ENCODE peak calls at places on chromosomes 12 and 14, in nine cellular contexts. One of them, this sample, is unnamed.

GRCh38 chr14:32513571-32514009 is 184.5 kb downstream of the AKAP6 start:
- DNase-seq in NCI-H1105: no peak
- DNase-seq in tibial artery: no peak
- DNase-seq in GM10248: no peak
- DNase-seq in SW480: peak
- DNase-seq in NCI-H2081: no peak
- DNase-seq in GM20000: no peak
- DNase-seq in SK-MEL-5: peak
- DNase-seq in thoracic aorta: no peak
- DNase-seq in this sample: peak

GRCh38 chr12:116196752-116197718 is 80.5 kb downstream of the MED13L start:
- DNase-seq in NCI-H2081: no peak
- DNase-seq in tibial artery: no peak
- DNase-seq in GM20000: no peak
- DNase-seq in thoracic aorta: no peak
- DNase-seq in NCI-H1105: no peak
- DNase-seq in GM10248: no peak
- DNase-seq in SK-MEL-5: no peak
- DNase-seq in SW480: no peak
- DNase-seq in this sample: no peak

GRCh38 chr12:71214511-71215285 is 56.9 kb upstream of the TSPAN8 start:
- DNase-seq in GM10248: no peak
- DNase-seq in SK-MEL-5: no peak
- DNase-seq in GM20000: no peak
- DNase-seq in NCI-H2081: no peak
- DNase-seq in SW480: no peak
- DNase-seq in tibial artery: no peak
- DNase-seq in thoracic aorta: no peak
- DNase-seq in NCI-H1105: no peak
- DNase-seq in this sample: peak

GRCh38 chr14:50926851-50927386 is 17.4 kb downstream of the PYGL start:
- DNase-seq in GM10248: no peak
- DNase-seq in thoracic aorta: no peak
- DNase-seq in GM20000: no peak
- DNase-seq in SK-MEL-5: no peak
- DNase-seq in tibial artery: no peak
- DNase-seq in NCI-H1105: no peak
- DNase-seq in NCI-H2081: no peak
- DNase-seq in SW480: no peak
- DNase-seq in this sample: no peak

GRCh38 chr12:1473418-1473817 is 121.0 kb downstream of the FBXL14 start:
- DNase-seq in SK-MEL-5: no peak
- DNase-seq in GM20000: no peak
- DNase-seq in NCI-H2081: no peak
- DNase-seq in thoracic aorta: no peak
- DNase-seq in NCI-H1105: no peak
- DNase-seq in tibial artery: no peak
- DNase-seq in GM10248: no peak
- DNase-seq in SW480: peak
- DNase-seq in this sample: peak

GRCh38 chr12:50620050-50620974 is 115.5 kb downstream of the DIP2B start:
- DNase-seq in SK-MEL-5: peak
- DNase-seq in tibial artery: no peak
- DNase-seq in NCI-H1105: no peak
- DNase-seq in GM10248: no peak
- DNase-seq in GM20000: no peak
- DNase-seq in thoracic aorta: no peak
- DNase-seq in NCI-H2081: no peak
- DNase-seq in SW480: no peak
- DNase-seq in this sample: peak

GRCh38 chr12:30427555-30427954 is 268.1 kb downstream of the IPO8 start:
- DNase-seq in NCI-H2081: no peak
- DNase-seq in SW480: no peak
- DNase-seq in GM10248: no peak
- DNase-seq in GM20000: no peak
- DNase-seq in tibial artery: no peak
- DNase-seq in thoracic aorta: no peak
- DNase-seq in NCI-H1105: no peak
- DNase-seq in SK-MEL-5: no peak
- DNase-seq in this sample: no peak

GRCh38 chr14:69997849-69998248 is 118.6 kb downstream of the SMOC1 start:
- DNase-seq in SK-MEL-5: no peak
- DNase-seq in NCI-H1105: no peak
- DNase-seq in GM20000: no peak
- DNase-seq in GM10248: no peak
- DNase-seq in tibial artery: peak
- DNase-seq in thoracic aorta: no peak
- DNase-seq in SW480: no peak
- DNase-seq in NCI-H2081: peak
- DNase-seq in this sample: no peak

GRCh38 chr12:4002601-4003000 is 129.4 kb upstream of the PARP11 start:
- DNase-seq in GM20000: no peak
- DNase-seq in NCI-H2081: no peak
- DNase-seq in GM10248: no peak
- DNase-seq in NCI-H1105: no peak
- DNase-seq in thoracic aorta: no peak
- DNase-seq in SW480: no peak
- DNase-seq in tibial artery: no peak
- DNase-seq in SK-MEL-5: no peak
- DNase-seq in this sample: no peak

GRCh38 chr12:65907465-65907864 is 83.2 kb downstream of the HMGA2 start:
- DNase-seq in thoracic aorta: no peak
- DNase-seq in tibial artery: no peak
- DNase-seq in GM10248: no peak
- DNase-seq in NCI-H2081: no peak
- DNase-seq in SK-MEL-5: no peak
- DNase-seq in SW480: no peak
- DNase-seq in GM20000: no peak
- DNase-seq in NCI-H1105: no peak
- DNase-seq in this sample: no peak

GRCh38 chr14:99497341-99497740 is 16.1 kb downstream of the CCNK start:
- DNase-seq in GM10248: no peak
- DNase-seq in GM20000: no peak
- DNase-seq in tibial artery: no peak
- DNase-seq in thoracic aorta: no peak
- DNase-seq in NCI-H1105: no peak
- DNase-seq in SK-MEL-5: no peak
- DNase-seq in NCI-H2081: no peak
- DNase-seq in SW480: no peak
- DNase-seq in this sample: no peak

GRCh38 chr12:9760699-9761406 is at the start of gene CD69:
- DNase-seq in SW480: no peak
- DNase-seq in NCI-H1105: no peak
- DNase-seq in NCI-H2081: no peak
- DNase-seq in GM10248: peak
- DNase-seq in GM20000: peak
- DNase-seq in SK-MEL-5: no peak
- DNase-seq in thoracic aorta: no peak
- DNase-seq in tibial artery: no peak
- DNase-seq in this sample: no peak

GRCh38 chr12:59596232-59597143 is 659 bp downstream of the SLC16A7 start:
- DNase-seq in thoracic aorta: peak
- DNase-seq in tibial artery: peak
- DNase-seq in NCI-H1105: peak
- DNase-seq in GM20000: peak
- DNase-seq in NCI-H2081: peak
- DNase-seq in GM10248: peak
- DNase-seq in SW480: peak
- DNase-seq in SK-MEL-5: peak
- DNase-seq in this sample: peak

GRCh38 chr12:131603106-131604033 is 107.5 kb upstream of the SFSWAP start:
- DNase-seq in thoracic aorta: no peak
- DNase-seq in NCI-H1105: no peak
- DNase-seq in SK-MEL-5: no peak
- DNase-seq in GM10248: no peak
- DNase-seq in tibial artery: no peak
- DNase-seq in GM20000: no peak
- DNase-seq in SW480: no peak
- DNase-seq in NCI-H2081: no peak
- DNase-seq in this sample: no peak

GRCh38 chr14:76863724-76864407 is 37.7 kb downstream of the LRRC74A start:
- DNase-seq in thoracic aorta: no peak
- DNase-seq in GM10248: peak
- DNase-seq in SK-MEL-5: no peak
- DNase-seq in SW480: peak
- DNase-seq in NCI-H2081: peak
- DNase-seq in tibial artery: peak
- DNase-seq in GM20000: peak
- DNase-seq in NCI-H1105: no peak
- DNase-seq in this sample: no peak

GRCh38 chr12:77226398-77226797 is 161.0 kb upstream of the E2F7 start:
- DNase-seq in SK-MEL-5: no peak
- DNase-seq in NCI-H1105: no peak
- DNase-seq in thoracic aorta: no peak
- DNase-seq in tibial artery: no peak
- DNase-seq in GM20000: no peak
- DNase-seq in GM10248: no peak
- DNase-seq in NCI-H2081: no peak
- DNase-seq in SW480: no peak
- DNase-seq in this sample: no peak

GRCh38 chr12:111170559-111170958 is 198.3 kb downstream of the PHETA1 start:
- DNase-seq in NCI-H2081: no peak
- DNase-seq in SK-MEL-5: no peak
- DNase-seq in SW480: no peak
- DNase-seq in thoracic aorta: no peak
- DNase-seq in tibial artery: no peak
- DNase-seq in NCI-H1105: no peak
- DNase-seq in GM10248: no peak
- DNase-seq in GM20000: no peak
- DNase-seq in this sample: no peak

GRCh38 chr14:72060460-72060859 is 128.2 kb downstream of the RGS6 start:
- DNase-seq in thoracic aorta: no peak
- DNase-seq in tibial artery: no peak
- DNase-seq in GM10248: no peak
- DNase-seq in GM20000: no peak
- DNase-seq in NCI-H2081: no peak
- DNase-seq in NCI-H1105: peak
- DNase-seq in SW480: no peak
- DNase-seq in SK-MEL-5: no peak
- DNase-seq in this sample: no peak

GRCh38 chr12:57771271-57771872 is 533 bp downstream of the METTL1 start:
- DNase-seq in GM20000: peak
- DNase-seq in NCI-H2081: peak
- DNase-seq in tibial artery: peak
- DNase-seq in SW480: peak
- DNase-seq in GM10248: peak
- DNase-seq in NCI-H1105: peak
- DNase-seq in SK-MEL-5: peak
- DNase-seq in thoracic aorta: peak
- DNase-seq in this sample: peak

GRCh38 chr12:108622425-108622824 is 11.3 kb downstream of the SELPLG start:
- DNase-seq in SK-MEL-5: no peak
- DNase-seq in NCI-H2081: peak
- DNase-seq in tibial artery: peak
- DNase-seq in GM10248: peak
- DNase-seq in GM20000: no peak
- DNase-seq in SW480: no peak
- DNase-seq in NCI-H1105: no peak
- DNase-seq in thoracic aorta: no peak
- DNase-seq in this sample: peak

GRCh38 chr14:54589076-54589475 is 22.1 kb downstream of the SAMD4A start:
- DNase-seq in SW480: no peak
- DNase-seq in NCI-H2081: no peak
- DNase-seq in tibial artery: no peak
- DNase-seq in GM20000: no peak
- DNase-seq in GM10248: no peak
- DNase-seq in SK-MEL-5: no peak
- DNase-seq in NCI-H1105: no peak
- DNase-seq in thoracic aorta: no peak
- DNase-seq in this sample: peak

This sample was measured in ACHN.